ENCODE peak calls at places on chromosomes 4 and X, in seven cellular contexts. V is OCI-LY7; F is lower leg skin; Y is CD8-positive, alpha-beta memory T cell; G is psoas muscle; E is lower lobe of right lung; R is cardiac fibroblast. H is an unnamed sample.

GRCh38 chr4:94453534-94453963 is 1.8 kb downstream of the PDLIM5 start:
- DNase-seq in G (no peak), Y (no peak), V (no peak), F (no peak), R (no peak), E (no peak), H (no peak)

GRCh38 chrX:40380649-40381488 is 199.9 kb upstream of the ATP6AP2 start:
- DNase-seq in G (peak), E (peak), F (no peak), R (no peak), V (no peak), Y (no peak), H (no peak)

GRCh38 chrX:39773923-39774803 is 323.6 kb downstream of the BCOR start:
- DNase-seq in G (no peak), V (no peak), F (no peak), E (no peak), Y (no peak), R (no peak), H (no peak)

GRCh38 chr4:81136161-81136910 is 78.7 kb downstream of the PRKG2 start:
- DNase-seq in E (no peak), F (no peak), R (peak), G (no peak), Y (no peak), V (no peak), H (no peak)

GRCh38 chr4:163331629-163332360 is 601 bp downstream of the NPY1R start:
- DNase-seq in G (peak), Y (no peak), R (peak), F (no peak), V (no peak), E (peak), H (peak)

GRCh38 chr4:159229164-159229563 is 126.3 kb downstream of the RAPGEF2 start:
- DNase-seq in R (peak), Y (no peak), F (no peak), V (no peak), G (no peak), E (no peak), H (no peak)

GRCh38 chr4:57102050-57102564 is 8.1 kb downstream of the IGFBP7 start:
- DNase-seq in Y (no peak), V (no peak), R (peak), G (peak), F (no peak), E (no peak), H (no peak)

GRCh38 chrX:2351321-2351720 is 149.5 kb downstream of the DHRSX start:
- DNase-seq in E (no peak), R (peak), V (no peak), Y (no peak), G (no peak), F (peak), H (no peak)

GRCh38 chrX:7190157-7190556 is 42.2 kb upstream of the PUDP start:
- DNase-seq in G (no peak), V (peak), Y (no peak), F (no peak), R (no peak), E (no peak), H (peak)

GRCh38 chr4:147735413-147736301 is 3.8 kb downstream of the ARHGAP10 start:
- DNase-seq in Y (no peak), G (no peak), R (no peak), F (no peak), E (no peak), V (no peak), H (no peak)

GRCh38 chr4:143961084-143961483 is 55.7 kb upstream of the GYPE start:
- DNase-seq in R (no peak), F (no peak), E (no peak), Y (no peak), V (no peak), G (no peak), H (no peak)

GRCh38 chr4:143357161-143357845 is 20.6 kb downstream of the GAB1 start:
- DNase-seq in R (no peak), Y (no peak), G (no peak), V (peak), F (no peak), E (no peak), H (no peak)

GRCh38 chrX:119238557-119238956 is 2.5 kb downstream of the PGRMC1 start:
- DNase-seq in Y (no peak), V (no peak), F (no peak), G (no peak), R (peak), E (no peak), H (no peak)

GRCh38 chr4:138501614-138502013 is 259.5 kb upstream of the SLC7A11 start:
- DNase-seq in G (no peak), Y (no peak), F (no peak), V (no peak), E (no peak), R (no peak), H (no peak)

GRCh38 chrX:20857746-20858145 is 516.5 kb upstream of the CNKSR2 start:
- DNase-seq in E (no peak), R (peak), Y (no peak), V (no peak), F (no peak), G (no peak), H (no peak)

GRCh38 chr4:97504713-97505112 is 638.6 kb downstream of the STPG2 start:
- DNase-seq in G (no peak), V (no peak), F (no peak), Y (no peak), E (no peak), R (no peak), H (no peak)

GRCh38 chrX:153924149-153924861 is 1.8 kb downstream of the ARHGAP4 start:
- DNase-seq in R (peak), Y (peak), V (peak), E (no peak), F (no peak), G (no peak), H (peak)

GRCh38 chr4:168059251-168059650 is 33.1 kb upstream of the ANXA10 start:
- DNase-seq in E (no peak), V (no peak), Y (no peak), F (no peak), G (no peak), R (peak), H (no peak)

GRCh38 chr4:102430511-102430910 is 70.6 kb upstream of the NFKB1 start:
- DNase-seq in V (no peak), F (no peak), G (no peak), E (no peak), Y (no peak), R (peak), H (no peak)

DNA sequence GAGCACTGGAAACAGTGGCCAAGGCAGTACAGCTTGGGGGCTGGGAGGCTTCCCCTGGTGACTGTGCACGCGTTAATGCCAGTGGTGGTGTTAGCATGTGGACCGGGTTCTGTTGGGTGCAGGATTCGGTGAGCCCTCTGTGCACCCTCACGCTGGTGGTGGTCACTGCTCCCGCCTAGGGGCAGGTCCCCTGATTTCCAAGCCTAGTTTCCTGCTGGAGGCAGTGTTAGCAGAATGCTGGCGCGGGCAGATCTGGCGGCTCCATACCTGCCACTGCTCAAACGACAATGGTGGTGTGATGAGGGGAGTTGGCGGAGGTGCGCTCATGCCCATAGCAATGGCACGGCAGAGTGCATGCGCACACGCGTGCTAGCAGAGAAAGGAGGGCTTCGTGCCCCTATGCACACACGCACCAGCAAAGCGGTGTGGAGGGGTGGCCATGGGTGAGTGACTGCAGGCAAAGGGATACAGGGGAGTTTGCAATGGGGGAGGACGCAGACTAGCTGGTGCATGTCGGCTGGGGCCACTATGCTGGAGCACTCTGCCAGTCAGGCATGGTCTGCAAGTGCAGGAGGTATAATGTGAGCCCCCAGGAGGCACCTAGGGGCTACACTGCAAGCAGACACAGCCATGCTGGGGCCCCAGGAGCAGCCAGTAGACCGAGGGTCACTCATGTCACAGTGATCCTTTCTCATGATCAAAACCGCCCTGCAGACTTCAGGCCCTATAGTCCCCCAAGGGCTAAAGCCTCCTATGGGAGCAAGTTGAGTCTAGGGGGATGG is 93.0 kb downstream of the MAGEE1 start:
- DNase-seq in F (no peak), R (no peak), G (no peak), V (no peak), Y (no peak), E (no peak), H (no peak)
- H3K4me3 ChIP-seq in F (no peak), R (no peak), G (no peak), V (no peak), Y (no peak), E (no peak), H (no peak)

DNA sequence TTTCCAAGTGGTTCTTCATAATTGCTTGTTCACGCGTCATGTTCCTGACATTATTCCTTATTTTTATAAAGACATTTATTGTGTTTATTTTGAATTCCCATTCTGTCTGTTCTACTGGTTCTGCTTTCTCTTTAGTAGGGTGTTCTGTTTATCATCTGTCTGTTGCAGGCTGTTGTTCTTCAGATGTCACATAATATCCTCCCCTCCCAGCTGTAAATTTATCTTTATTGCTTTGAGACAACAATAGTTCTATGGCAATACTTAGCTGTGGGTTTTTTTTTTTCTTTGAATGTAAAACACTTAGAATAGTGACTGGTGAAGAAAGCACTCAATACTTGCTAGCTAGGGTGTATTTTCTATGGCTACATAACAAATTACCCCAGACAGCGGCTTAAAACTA is 63.6 kb upstream of the ENPEP start:
- DNase-seq in E (no peak), Y (no peak), R (no peak), F (no peak), V (no peak), G (no peak), H (no peak)
- H3K4me3 ChIP-seq in E (no peak), Y (no peak), R (no peak), F (no peak), V (no peak), G (no peak), H (no peak)

GRCh38 chrX:149539283-149540132 is 1.3 kb upstream of the EOLA1 start:
- DNase-seq in V (peak), E (peak), G (peak), R (peak), F (peak), Y (peak), H (peak)

GRCh38 chrX:149540621-149541520 is at the start of gene EOLA1:
- DNase-seq in F (peak), E (peak), R (peak), G (peak), Y (peak), V (peak), H (peak)

GRCh38 chrX:149541521-149542047 is 772 bp downstream of the EOLA1 start:
- DNase-seq in Y (no peak), R (peak), E (no peak), G (no peak), F (peak), V (no peak), H (peak)

GRCh38 chrX:149540133-149540620 is 635 bp upstream of the EOLA1 start:
- DNase-seq in V (peak), F (peak), R (peak), Y (peak), G (peak), E (peak), H (peak)
- H3K4me3 ChIP-seq in V (peak), F (no peak), R (peak), Y (peak), G (peak), E (peak), H (peak)

DNA sequence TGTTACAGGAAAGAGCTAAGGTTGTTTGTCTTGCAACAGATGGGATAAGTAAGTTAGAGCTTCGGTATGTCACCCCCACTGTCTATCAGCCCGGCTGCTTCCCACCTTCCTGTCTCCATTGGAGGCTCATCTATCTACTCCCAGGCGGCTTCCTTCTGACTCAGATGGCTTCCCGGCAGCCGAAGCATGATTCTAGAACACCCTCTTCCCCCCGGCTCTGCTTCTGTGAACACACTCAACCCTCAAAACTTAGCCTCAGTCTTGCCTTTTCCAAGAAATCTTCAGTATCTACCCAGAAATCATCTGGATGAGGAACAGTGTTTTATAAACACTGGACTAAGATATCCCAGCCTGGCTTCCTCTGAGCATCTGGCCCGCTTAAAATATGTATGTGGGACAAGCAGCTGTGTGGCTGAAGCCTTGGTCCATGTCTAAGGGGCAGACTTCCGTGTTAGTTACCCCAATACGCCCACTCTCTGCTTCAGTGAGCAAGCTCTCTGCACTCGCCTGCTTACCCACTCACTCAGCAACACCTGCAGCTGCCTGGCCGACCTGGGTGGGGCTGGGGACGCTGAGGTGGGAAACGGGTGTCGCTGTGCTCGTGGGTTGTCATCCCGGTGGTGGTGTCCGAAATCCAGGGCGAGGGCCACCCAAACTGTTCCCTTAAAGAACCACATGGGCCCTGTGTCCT is 12.0 kb upstream of the SLC2A9 start:
- DNase-seq in E (no peak), Y (no peak), V (no peak), R (peak), F (peak), G (peak), H (peak)
- H3K4me3 ChIP-seq in E (no peak), Y (no peak), V (no peak), R (peak), F (no peak), G (no peak), H (no peak)

DNA sequence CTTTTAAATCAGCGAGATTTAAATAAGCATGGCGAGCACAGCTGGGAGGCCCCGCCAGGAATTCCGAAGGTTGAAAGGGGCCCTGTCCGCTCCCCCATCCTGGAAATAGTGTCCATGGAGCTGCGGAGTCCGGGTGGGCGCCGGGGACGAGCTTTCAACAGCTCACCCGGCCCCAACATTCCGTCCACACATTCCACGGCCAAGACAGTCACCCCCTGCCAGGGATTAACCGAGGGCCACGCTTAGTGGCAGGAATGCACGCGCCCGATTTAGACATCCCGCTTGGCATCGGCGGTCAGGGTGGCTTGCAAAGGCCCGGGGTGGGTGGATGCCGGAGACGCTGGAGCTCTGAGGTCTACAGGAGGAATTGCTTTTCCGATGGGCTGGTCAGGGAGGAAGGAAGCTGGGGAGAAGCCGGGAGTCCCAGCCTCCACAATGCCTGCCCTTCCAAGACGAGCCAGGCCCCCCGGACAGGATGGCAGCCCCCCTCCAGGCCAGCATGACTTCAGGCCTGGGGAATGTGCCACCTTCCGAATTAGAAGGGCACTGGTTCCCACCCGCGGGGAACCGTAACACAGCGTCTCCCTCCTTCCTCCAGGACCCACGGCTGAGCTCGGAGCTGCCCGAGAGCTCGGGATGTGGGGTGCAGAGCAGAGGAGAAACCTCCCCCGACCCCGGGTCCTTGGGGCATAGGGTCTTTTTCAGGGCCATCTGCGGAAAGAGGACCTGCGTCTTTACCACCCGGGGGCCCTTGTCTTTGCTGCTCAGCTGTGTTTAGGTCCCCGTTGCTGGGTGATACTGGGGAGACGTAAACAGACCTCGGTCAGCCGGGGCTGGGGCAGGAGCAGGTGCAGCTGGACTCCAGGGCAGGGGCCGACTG is 26.9 kb upstream of the PPP2R3B start:
- DNase-seq in F (no peak), R (peak), Y (no peak), G (peak), V (no peak), E (no peak), H (no peak)
- H3K4me3 ChIP-seq in F (no peak), R (no peak), Y (no peak), G (peak), V (no peak), E (peak), H (no peak)

DNA sequence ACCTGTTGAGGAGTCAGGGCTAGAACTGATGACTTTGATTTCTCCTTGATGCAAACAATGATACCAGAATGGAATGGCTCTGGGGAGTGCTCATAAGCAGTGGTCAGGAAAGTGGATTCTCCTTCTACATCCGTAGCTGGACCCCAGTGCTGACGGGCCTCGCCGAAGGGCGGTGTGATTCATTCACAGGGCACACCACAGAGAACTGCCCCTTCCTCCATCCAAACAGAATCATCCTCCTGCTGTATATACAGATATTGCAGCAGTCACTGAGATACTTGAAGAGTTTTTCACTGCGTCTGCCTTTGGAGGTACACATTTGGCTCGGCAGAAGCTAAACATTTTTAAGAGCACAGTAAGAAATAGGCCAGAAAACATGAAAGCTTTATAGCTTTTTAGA is 7.3 kb upstream of the DCTD start:
- DNase-seq in V (no peak), R (no peak), F (no peak), G (no peak), E (no peak), Y (no peak), H (no peak)
- H3K4me3 ChIP-seq in V (no peak), R (no peak), F (no peak), G (no peak), E (no peak), Y (no peak), H (no peak)

H was measured in mucosa of descending colon.